ENCODE peak calls at places on chromosomes 11 and 22, in six cellular contexts. H is stomach; R is vagina; M is PC-3; C is CD4-positive, alpha-beta memory T cell; A is heart left ventricle. Q is an unnamed sample.

GRCh38 chr22:41654322-41654721 is 33.2 kb downstream of the XRCC6 start:
- DNase-seq in H (no peak), R (no peak), M (no peak), C (no peak), A (no peak), Q (no peak)

GRCh38 chr11:19829109-19829790 is 116.6 kb downstream of the NAV2 start:
- DNase-seq in H (no peak), R (no peak), M (peak; percentile 89), C (no peak), A (no peak), Q (no peak)

GRCh38 chr11:63813563-63814382 is 517 bp downstream of the SPINDOC start:
- DNase-seq in H (peak; percentile 33), R (no peak), M (peak; percentile 49), C (no peak), A (peak; percentile 78), Q (no peak)

GRCh38 chr22:24156146-24156914 is 25.0 kb upstream of the SUSD2 start:
- DNase-seq in H (peak; percentile 45), R (no peak), M (peak; percentile 12), C (peak; percentile 65), A (peak; percentile 77), Q (peak; percentile 54)

GRCh38 chr11:111440416-111441205 is 61.5 kb upstream of the POU2AF1 start:
- DNase-seq in H (no peak), R (no peak), M (no peak), C (no peak), A (peak; percentile 14), Q (no peak)

GRCh38 chr11:126581871-126582270 is 226.4 kb downstream of the ST3GAL4 start:
- DNase-seq in H (no peak), R (no peak), M (no peak), C (no peak), A (no peak), Q (no peak)

GRCh38 chr11:117187007-117187406 is 8.5 kb downstream of the SIDT2 start:
- DNase-seq in H (no peak), R (no peak), M (no peak), C (no peak), A (no peak), Q (no peak)

GRCh38 chr22:28332410-28332809 is 347.2 kb downstream of the TTC28 start:
- DNase-seq in H (no peak), R (no peak), M (no peak), C (no peak), A (no peak), Q (no peak)

GRCh38 chr11:1691027-1691877 is 5.7 kb upstream of the KRTAP5-6 start:
- DNase-seq in H (no peak), R (no peak), M (no peak), C (no peak), A (no peak), Q (no peak)

GRCh38 chr11:130314184-130314748 is 451 bp downstream of the ZBTB44 start:
- DNase-seq in H (peak; percentile 74), R (peak; percentile 89), M (peak; percentile 62), C (peak; percentile 72), A (peak; percentile 86), Q (peak; percentile 71)

GRCh38 chr11:120130176-120130980 is 7.5 kb downstream of the TRIM29 start:
- DNase-seq in H (no peak), R (no peak), M (no peak), C (no peak), A (peak; percentile 36), Q (peak; percentile 3)

GRCh38 chr22:43000441-43001175 is 14.3 kb downstream of the PACSIN2 start:
- DNase-seq in H (no peak), R (no peak), M (peak; percentile 17), C (no peak), A (no peak), Q (no peak)

GRCh38 chr11:3802016-3802790 is 4.8 kb upstream of the NUP98 start:
- DNase-seq in H (no peak), R (no peak), M (no peak), C (no peak), A (no peak), Q (no peak)

GRCh38 chr22:21679383-21679782 is 13.6 kb downstream of the PPIL2 start:
- DNase-seq in H (no peak), R (no peak), M (no peak), C (no peak), A (no peak), Q (no peak)

GRCh38 chr22:38569181-38569971 is 607 bp downstream of the DMC1 start:
- DNase-seq in H (no peak), R (no peak), M (no peak), C (no peak), A (peak; percentile 62), Q (no peak)

GRCh38 chr22:28441720-28442263 is 237.8 kb downstream of the TTC28 start:
- DNase-seq in H (no peak), R (no peak), M (no peak), C (no peak), A (no peak), Q (no peak)

GRCh38 chr11:112797653-112798293 is 163.4 kb upstream of the NCAM1 start:
- DNase-seq in H (peak; percentile 68), R (no peak), M (peak; percentile 35), C (no peak), A (no peak), Q (no peak)

GRCh38 chr22:24285245-24285644 is 14.6 kb downstream of the SPECC1L start:
- DNase-seq in H (no peak), R (no peak), M (no peak), C (peak; percentile 15), A (no peak), Q (no peak)

GRCh38 chr11:16606784-16607674 is 131.4 kb upstream of the C11orf58 start:
- DNase-seq in H (peak; percentile 28), R (no peak), M (no peak), C (no peak), A (peak; percentile 74), Q (no peak)

GRCh38 chr11:61907871-61908729 is 9.3 kb downstream of the RAB3IL1 start:
- DNase-seq in H (no peak), R (no peak), M (no peak), C (no peak), A (peak; percentile 58), Q (no peak)

GRCh38 chr22:30694638-30695350 is at the start of gene OSBP2:
- DNase-seq in H (peak; percentile 57), R (no peak), M (peak; percentile 19), C (peak; percentile 14), A (peak; percentile 64), Q (peak; percentile 10)

GRCh38 chr22:35601743-35602633 is 15.1 kb downstream of the MB start:
- DNase-seq in H (no peak), R (no peak), M (peak; percentile 88), C (no peak), A (no peak), Q (no peak)

GRCh38 chr11:95443386-95443785 is 212.4 kb upstream of the SESN3 start:
- DNase-seq in H (no peak), R (no peak), M (no peak), C (peak; percentile 8), A (no peak), Q (no peak)

GRCh38 chr11:62752994-62753735 is 795 bp downstream of the ZBTB3 start:
- DNase-seq in H (no peak), R (no peak), M (no peak), C (no peak), A (no peak), Q (no peak)

GRCh38 chr22:49181431-49181830 is 646.2 kb downstream of the BRD1 start:
- DNase-seq in H (no peak), R (no peak), M (no peak), C (no peak), A (peak; percentile 32), Q (no peak)
- H3K9me3 ChIP-seq in H (no peaks in the 10 kb centered on the region), R (no peaks in the 10 kb centered on the region), M (no peaks in the 10 kb centered on the region), C (no peaks in the 10 kb centered on the region), A (no peaks in the 10 kb centered on the region), Q (no peaks in the 10 kb centered on the region)

DNA sequence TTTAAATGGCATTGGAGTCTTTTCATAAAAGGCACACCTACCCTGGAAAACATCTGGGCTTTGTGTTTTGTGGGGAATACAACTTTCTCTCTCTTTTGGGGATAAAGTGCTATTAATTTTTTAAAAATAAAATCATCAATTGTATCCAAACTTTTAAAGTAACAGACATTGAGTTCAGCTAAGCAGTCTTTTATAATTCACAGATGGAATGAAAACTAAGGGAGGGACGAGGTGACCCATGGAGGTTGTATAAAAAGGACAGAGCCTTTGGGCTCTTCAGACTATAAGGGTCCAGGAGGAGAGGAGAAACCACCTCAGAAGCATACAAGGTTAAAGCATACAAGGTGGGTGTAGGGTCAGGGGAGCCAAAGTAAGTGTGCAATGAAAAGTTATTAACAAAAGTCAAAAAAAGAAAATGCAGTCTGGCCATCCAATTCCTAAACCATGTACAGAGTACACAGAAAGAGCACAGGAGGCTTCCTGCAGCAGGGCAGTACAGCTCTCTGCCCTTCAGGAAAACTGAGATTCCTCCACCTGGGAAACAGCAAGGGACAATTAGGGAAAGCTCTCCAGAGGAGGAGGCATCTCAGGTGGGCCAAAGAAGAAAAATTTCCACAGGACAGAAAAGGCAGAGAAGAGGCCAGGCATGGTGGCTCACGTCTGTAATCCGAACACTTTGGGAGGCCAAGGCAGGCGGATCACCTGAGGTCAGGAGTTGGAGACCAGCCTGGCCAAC is 10.5 kb downstream of the KLHL22 start:
- DNase-seq in H (no peak), R (no peak), M (no peak), C (no peak), A (no peak), Q (no peak)
- H3K9me3 ChIP-seq in H (no peaks in the 10 kb centered on the region), R (no peaks in the 10 kb centered on the region), M (no peaks in the 10 kb centered on the region), C (no peaks in the 10 kb centered on the region), A (no peaks in the 10 kb centered on the region), Q (no peaks in the 10 kb centered on the region)

DNA sequence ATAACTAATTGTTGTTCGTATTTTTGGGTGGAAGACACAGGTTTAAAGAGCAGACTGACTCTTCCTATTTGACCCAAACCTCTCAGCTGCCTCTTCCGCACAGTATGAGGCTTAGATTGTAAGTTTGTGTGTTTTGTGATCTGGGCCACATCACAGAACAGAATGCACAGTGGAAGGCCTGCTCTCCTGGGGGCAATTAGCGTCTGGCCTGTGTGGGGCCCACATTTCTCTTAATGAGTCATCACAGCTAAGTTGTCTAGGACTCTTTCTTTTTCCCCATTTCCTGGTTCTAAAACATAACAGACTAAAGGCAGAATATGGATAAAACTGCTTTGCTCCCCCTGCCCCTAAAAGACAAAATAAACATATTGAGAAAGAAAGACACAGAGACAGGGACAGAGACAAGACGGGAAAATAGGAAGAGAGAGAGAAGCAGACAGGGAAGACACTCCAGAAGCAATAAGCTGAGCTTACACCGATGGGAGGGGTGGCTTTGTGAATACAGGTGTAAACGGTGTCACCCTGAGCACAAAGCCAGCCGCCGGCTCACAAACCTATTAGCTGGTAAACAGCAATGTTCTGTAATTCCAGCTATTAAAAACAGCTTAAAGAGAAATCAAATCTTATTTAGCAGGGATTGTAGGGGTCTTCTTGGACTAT is 127.4 kb upstream of the OPCML start:
- DNase-seq in H (no peak), R (no peak), M (no peak), C (no peak), A (no peak), Q (no peak)
- H3K9me3 ChIP-seq in H (peaks cover 13% of the 10 kb centered on the region), R (no peaks in the 10 kb centered on the region), M (peaks cover 14% of the 10 kb centered on the region), C (no peaks in the 10 kb centered on the region), A (no peaks in the 10 kb centered on the region), Q (no peaks in the 10 kb centered on the region)

DNA sequence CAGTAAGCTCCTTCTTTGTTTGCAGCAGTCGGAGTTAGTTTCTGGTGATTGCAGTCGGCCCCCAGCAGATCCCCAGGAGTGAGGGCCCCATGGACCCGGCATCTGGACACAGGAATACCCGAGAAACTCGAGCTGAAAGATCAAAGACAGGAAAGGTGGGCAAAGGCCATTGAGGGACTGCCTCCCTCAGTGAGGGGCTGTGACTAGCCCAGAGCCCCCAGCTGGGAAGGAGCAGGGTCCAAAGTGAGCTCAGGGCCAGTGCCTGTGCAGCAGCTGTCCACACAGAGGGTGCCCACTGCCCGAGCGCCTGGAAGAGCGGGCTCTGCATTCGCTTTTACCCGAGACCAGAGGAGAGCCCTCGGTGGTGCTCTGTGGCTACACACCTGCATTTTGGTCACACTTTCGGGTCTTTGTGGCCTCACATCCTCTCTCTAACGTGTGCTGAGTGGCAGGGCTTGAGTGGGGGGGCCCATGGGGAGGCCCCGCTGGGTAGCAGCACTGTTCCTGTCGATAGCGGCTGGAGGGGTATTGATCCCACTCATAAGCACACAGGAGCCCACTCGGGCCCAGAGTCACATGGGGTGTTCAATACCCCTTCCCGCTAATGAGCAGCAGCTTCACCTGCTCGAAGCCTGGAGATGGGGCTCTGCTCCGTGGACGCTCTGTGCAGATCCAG is 532.9 kb downstream of the TBC1D22A start:
- DNase-seq in H (peak; percentile 17), R (peak; percentile 81), M (no peak), C (no peak), A (peak; percentile 20), Q (no peak)
- H3K9me3 ChIP-seq in H (no peaks in the 10 kb centered on the region), R (no peaks in the 10 kb centered on the region), M (no peaks in the 10 kb centered on the region), C (no peaks in the 10 kb centered on the region), A (no peaks in the 10 kb centered on the region), Q (no peaks in the 10 kb centered on the region)